ENCODE peak calls at places on chromosomes 1 and 21, in eight cellular contexts. T is GM13976, U is HFF-Myc, W is WTC11, Z is upper lobe of right lung, N is fibroblast of pulmonary artery, A is glutamatergic neuron, I is HL-60. Q is an unnamed sample.

GRCh38 chr1:43932786-43933385 is 715 bp upstream of the ARTN start:
- DNase-seq in A (no peak), N (peak), I (no peak), U (no peak), W (no peak), Z (no peak), T (peak), Q (no peak)

GRCh38 chr1:25795955-25796806 is 3.8 kb upstream of the SELENON start:
- DNase-seq in I (no peak), T (no peak), N (no peak), Z (peak), U (no peak), W (no peak), A (no peak), Q (no peak)

GRCh38 chr1:192797143-192797542 is 11.7 kb upstream of the RGS2 start:
- DNase-seq in A (no peak), U (no peak), I (no peak), N (no peak), W (no peak), T (no peak), Z (no peak), Q (no peak)

GRCh38 chr1:71351438-71351837 is 270.6 kb upstream of the ZRANB2 start:
- DNase-seq in A (no peak), T (no peak), W (no peak), U (no peak), N (peak), Z (no peak), I (no peak), Q (no peak)

GRCh38 chr1:183267646-183268431 is 81.8 kb downstream of the LAMC2 start:
- DNase-seq in N (peak), Z (no peak), I (no peak), T (no peak), A (no peak), W (no peak), U (peak), Q (no peak)

GRCh38 chr1:74593887-74594866 is 79.4 kb downstream of the ERICH3 start:
- DNase-seq in Z (no peak), A (no peak), W (no peak), N (no peak), I (no peak), U (no peak), T (no peak), Q (no peak)

GRCh38 chr1:160076295-160076694 is 5.0 kb upstream of the KCNJ9 start:
- DNase-seq in W (no peak), T (no peak), N (no peak), Z (peak), U (no peak), I (no peak), A (no peak), Q (no peak)

GRCh38 chr1:162381941-162382750 is 618 bp downstream of the C1orf226 start:
- DNase-seq in T (no peak), W (no peak), A (no peak), I (no peak), U (no peak), N (no peak), Z (no peak), Q (no peak)

GRCh38 chr21:45539796-45540600 is 2.2 kb downstream of the SLC19A1 start:
- DNase-seq in N (no peak), Z (peak), T (no peak), I (no peak), W (peak), A (peak), U (no peak), Q (no peak)

DNA sequence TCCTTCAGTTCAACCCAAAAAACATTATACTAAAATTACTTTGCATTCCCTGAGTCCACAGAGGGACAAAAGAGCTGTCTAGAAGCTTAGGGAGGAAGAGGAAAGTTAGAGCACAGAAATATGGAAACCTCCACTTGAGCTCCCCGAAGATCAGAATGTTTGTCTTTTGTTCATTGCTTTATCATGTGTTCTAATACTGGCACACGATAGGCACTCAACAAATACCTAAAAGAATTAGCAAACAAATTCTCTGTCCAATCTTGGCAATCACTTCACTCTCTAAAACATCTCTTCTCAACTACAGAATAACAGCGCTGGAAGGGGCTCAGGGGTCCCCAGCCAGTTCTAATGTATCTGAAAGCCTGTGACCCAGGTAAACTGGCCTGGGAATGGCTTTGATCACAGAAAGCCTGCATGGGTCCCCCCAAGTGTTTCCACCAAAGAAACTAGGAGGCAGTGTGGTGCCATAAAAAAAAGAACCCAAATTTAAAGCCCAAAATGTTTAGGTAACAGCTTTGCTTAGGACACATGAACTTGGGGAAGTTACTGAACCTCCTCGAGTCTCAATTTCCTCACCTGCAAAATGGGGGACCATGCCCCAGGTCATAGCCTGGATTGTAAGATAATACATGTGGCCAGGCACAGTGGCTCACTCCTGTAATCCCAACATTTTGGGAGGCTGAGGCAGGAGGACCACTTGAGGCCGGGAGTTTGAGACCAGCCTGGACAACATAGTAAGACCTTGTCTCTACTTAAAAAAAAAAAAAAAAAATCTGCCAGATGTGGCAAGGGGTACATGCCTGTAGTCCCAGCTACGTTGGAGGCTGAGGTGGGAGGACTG is 45.8 kb downstream of the SSBP3 start:
- DNase-seq in N (no peak), I (no peak), T (peak), A (no peak), U (no peak), W (no peak), Z (no peak), Q (peak)
- TF ChIP-seq CTCF in N (no peak), I (no peak), T (no peak), A (no peak), U (no peak), W (no peak), Z (no peak), Q (no peak)

DNA sequence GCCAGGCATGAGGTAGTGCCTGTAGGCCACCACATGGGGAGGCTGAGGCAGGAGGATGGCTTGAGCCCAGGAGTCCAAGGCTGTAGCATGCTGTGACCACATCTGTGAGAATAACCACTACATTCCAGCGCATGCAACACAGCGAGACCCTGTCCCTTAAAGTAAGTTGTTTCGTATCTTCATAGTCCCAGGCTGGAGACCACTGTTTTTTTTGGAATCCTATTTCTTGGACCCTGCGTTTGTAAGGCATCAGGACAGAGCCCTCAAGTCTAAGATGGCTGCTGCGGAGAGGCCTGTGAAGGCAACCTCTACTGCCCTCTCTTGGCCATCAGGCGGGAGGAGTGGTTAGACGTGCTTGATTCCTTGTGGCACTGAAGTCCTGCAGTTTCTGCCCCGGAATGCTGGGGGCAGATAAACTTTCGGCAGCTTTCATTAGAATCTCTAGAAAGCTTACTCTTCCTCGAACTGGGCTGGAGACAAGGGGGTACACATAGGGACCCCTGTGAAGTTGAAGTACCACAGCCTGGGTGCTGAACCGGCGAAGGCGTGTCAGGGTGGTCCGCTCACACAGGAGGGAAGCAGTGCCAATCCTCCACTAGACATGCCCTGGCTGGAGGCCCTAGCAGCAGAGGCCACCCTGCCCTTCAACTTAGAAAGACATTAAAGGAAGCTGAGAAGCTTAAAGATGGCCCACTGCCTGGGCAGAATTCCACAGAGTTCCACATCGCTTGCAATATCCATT is 36.6 kb downstream of the RABIF start:
- DNase-seq in W (peak), I (no peak), U (peak), T (peak), A (peak), Z (no peak), N (peak), Q (peak)
- TF ChIP-seq CTCF in W (peak), I (peak), U (peak), T (peak), A (peak), Z (peak), N (peak), Q (peak)

GRCh38 chr1:96080925-96081324 is 640.7 kb upstream of the PTBP2 start:
- DNase-seq in N (peak), T (no peak), A (no peak), I (no peak), Z (no peak), U (no peak), W (no peak), Q (no peak)
- TF ChIP-seq CTCF in N (peak), T (no peak), A (no peak), I (no peak), Z (no peak), U (peak), W (no peak), Q (no peak)

GRCh38 chr1:47931395-47931794 is 65.8 kb downstream of the TRABD2B start:
- DNase-seq in A (no peak), N (no peak), I (peak), W (peak), T (no peak), U (no peak), Z (no peak), Q (no peak)
- TF ChIP-seq CTCF in A (no peak), N (no peak), I (no peak), W (no peak), T (no peak), U (peak), Z (peak), Q (no peak)

GRCh38 chr1:27391511-27392095 is 819 bp upstream of the GPR3 start:
- DNase-seq in T (no peak), U (no peak), Z (peak), N (peak), A (no peak), W (peak), I (no peak), Q (no peak)
- TF ChIP-seq CTCF in T (no peak), U (no peak), Z (no peak), N (peak), A (no peak), W (no peak), I (no peak), Q (peak)

GRCh38 chr1:53470155-53470554 is 11.0 kb downstream of the DMRTB1 start:
- DNase-seq in N (peak), A (peak), I (no peak), Z (peak), U (no peak), W (peak), T (peak), Q (peak)
- TF ChIP-seq CTCF in N (peak), A (peak), I (no peak), Z (peak), U (peak), W (peak), T (no peak), Q (no peak)

GRCh38 chr1:224520808-224521207 is 86.2 kb upstream of the WDR26 start:
- DNase-seq in T (no peak), Z (no peak), W (no peak), A (no peak), I (no peak), N (no peak), U (no peak), Q (no peak)

GRCh38 chr1:224523676-224524075 is 89.1 kb upstream of the WDR26 start:
- DNase-seq in U (no peak), A (no peak), N (no peak), T (no peak), I (no peak), W (no peak), Z (no peak), Q (no peak)

GRCh38 chr1:224524679-224525078 is 90.1 kb upstream of the WDR26 start:
- DNase-seq in I (no peak), W (no peak), N (no peak), U (no peak), A (no peak), T (no peak), Z (no peak), Q (no peak)

GRCh38 chr1:224519874-224520273 is 85.3 kb upstream of the WDR26 start:
- DNase-seq in Z (no peak), A (no peak), N (peak), T (no peak), I (no peak), U (no peak), W (no peak), Q (no peak)

GRCh38 chr1:224521904-224522734 is 87.5 kb upstream of the WDR26 start:
- DNase-seq in U (no peak), I (no peak), A (no peak), N (no peak), Z (no peak), T (no peak), W (no peak), Q (no peak)
- TF ChIP-seq CTCF in U (no peak), I (no peak), A (no peak), N (peak), Z (no peak), T (no peak), W (no peak), Q (no peak)